ENCODE peak calls at places on chromosomes 4 and X, in five cellular contexts. N is stimulated activated CD8-positive, alpha-beta memory T cell treated with anti-CD3 and anti-CD28 coated beads, Interleukin-15, amount 100 ng/mL, for 4 hours; G is MCF 10A; D is immature natural killer cell; C is substantia nigra. V is an unnamed sample.

GRCh38 chr4:38109896-38110295 is 149.7 kb downstream of the PTTG2 start:
- DNase-seq in N (no peak), G (no peak), D (no peak), C (no peak), V (no peak)

GRCh38 chr4:111788046-111788642 is 357.1 kb upstream of the FAM241A start:
- DNase-seq in N (no peak), G (no peak), D (no peak), C (no peak), V (no peak)

GRCh38 chr4:140643571-140644055 is 74.9 kb upstream of the UCP1 start:
- DNase-seq in N (no peak), G (no peak), D (no peak), C (no peak), V (no peak)

GRCh38 chr4:20532871-20533870 is 167.1 kb upstream of the PACRGL start:
- DNase-seq in N (no peak), G (peak; percentile 39), D (no peak), C (no peak), V (no peak)

GRCh38 chr4:188976644-188977115 is 837.4 kb downstream of the TRIML1 start:
- DNase-seq in N (no peak), G (peak; percentile 57), D (no peak), C (no peak), V (no peak)

GRCh38 chr4:29861307-29861706 is 858.9 kb upstream of the PCDH7 start:
- DNase-seq in N (no peak), G (peak; percentile 8), D (no peak), C (no peak), V (no peak)

GRCh38 chr4:42673084-42673429 is 16.2 kb upstream of the ATP8A1 start:
- DNase-seq in N (no peak), G (peak; percentile 78), D (no peak), C (no peak), V (no peak)

GRCh38 chrX:53050841-53051240 is 2.3 kb downstream of the GPR173 start:
- DNase-seq in N (no peak), G (no peak), D (no peak), C (no peak), V (no peak)

GRCh38 chr4:87872043-87872442 is 39.3 kb downstream of the MEPE start:
- DNase-seq in N (no peak), G (no peak), D (no peak), C (no peak), V (no peak)

GRCh38 chrX:13094780-13095425 is 50.5 kb upstream of the FAM9C start:
- DNase-seq in N (no peak), G (no peak), D (no peak), C (no peak), V (no peak)

GRCh38 chrX:16695079-16695676 is 17.3 kb downstream of the CTPS2 start:
- DNase-seq in N (peak; percentile 15), G (peak; percentile 68), D (peak; percentile 44), C (no peak), V (peak; percentile 0)

GRCh38 chr4:57220734-57221133 is 110.5 kb upstream of the IGFBP7 start:
- DNase-seq in N (no peak), G (no peak), D (no peak), C (no peak), V (no peak)

GRCh38 chr4:2079006-2079405 is 19.9 kb downstream of the NAT8L start:
- DNase-seq in N (no peak), G (no peak), D (no peak), C (no peak), V (no peak)

GRCh38 chr4:133150643-133151300 is 1.7 kb downstream of the PCDH10 start:
- DNase-seq in N (no peak), G (no peak), D (no peak), C (peak; percentile 60), V (no peak)

GRCh38 chr4:1497189-1497801 is 91.1 kb upstream of the NKX1-1 start:
- DNase-seq in N (no peak), G (no peak), D (no peak), C (no peak), V (no peak)

GRCh38 chrX:118742176-118742575 is 14.8 kb downstream of the IL13RA1 start:
- DNase-seq in N (no peak), G (no peak), D (no peak), C (no peak), V (no peak)

GRCh38 chr4:144583658-144584057 is 62.3 kb upstream of the HHIP start:
- DNase-seq in N (no peak), G (peak; percentile 89), D (no peak), C (no peak), V (no peak)

V was measured in cerebellar nuclear complex.